ENCODE peak calls at places on chromosomes 13 and 19, in ten cellular contexts. One of them, this sample, is unnamed.
A peak's percentile ranks its signal among the peaks of the same experiment; 100 is the strongest.

GRCh38 chr13:31114641-31115040 is 47.1 kb downstream of the HSPH1 start:
- DNase-seq in tibial nerve: no peak
- DNase-seq in fibroblast of the aortic adventitia: no peak
- DNase-seq in mucosa of descending colon: no peak
- DNase-seq in body of pancreas: no peak
- DNase-seq in heart right ventricle: no peak
- DNase-seq in foreskin fibroblast: no peak
- DNase-seq in cardiac fibroblast: no peak
- DNase-seq in fibroblast of villous mesenchyme: no peak
- DNase-seq in upper lobe of right lung: no peak
- DNase-seq in this sample: no peak

GRCh38 chr19:4909172-4909896 is at the start of gene UHRF1:
- DNase-seq in tibial nerve: no peak
- DNase-seq in fibroblast of the aortic adventitia: no peak
- DNase-seq in mucosa of descending colon: peak; percentile 34
- DNase-seq in body of pancreas: no peak
- DNase-seq in heart right ventricle: no peak
- DNase-seq in foreskin fibroblast: peak; percentile 44
- DNase-seq in cardiac fibroblast: peak; percentile 35
- DNase-seq in fibroblast of villous mesenchyme: peak; percentile 12
- DNase-seq in upper lobe of right lung: no peak
- DNase-seq in this sample: peak; percentile 85

GRCh38 chr13:71864094-71864980 is 2.7 kb downstream of the DACH1 start:
- DNase-seq in tibial nerve: peak; percentile 11
- DNase-seq in fibroblast of the aortic adventitia: no peak
- DNase-seq in mucosa of descending colon: peak; percentile 87
- DNase-seq in body of pancreas: peak; percentile 64
- DNase-seq in heart right ventricle: peak; percentile 65
- DNase-seq in foreskin fibroblast: no peak
- DNase-seq in cardiac fibroblast: peak; percentile 14
- DNase-seq in fibroblast of villous mesenchyme: peak; percentile 49
- DNase-seq in upper lobe of right lung: peak; percentile 69
- DNase-seq in this sample: no peak

GRCh38 chr19:36460046-36460445 is 29.3 kb downstream of the ZNF566 start:
- DNase-seq in tibial nerve: no peak
- DNase-seq in fibroblast of the aortic adventitia: peak; percentile 11
- DNase-seq in mucosa of descending colon: no peak
- DNase-seq in body of pancreas: no peak
- DNase-seq in heart right ventricle: no peak
- DNase-seq in foreskin fibroblast: no peak
- DNase-seq in cardiac fibroblast: peak; percentile 37
- DNase-seq in fibroblast of villous mesenchyme: peak; percentile 3
- DNase-seq in upper lobe of right lung: no peak
- DNase-seq in this sample: no peak

GRCh38 chr19:40674291-40674690 is 16.2 kb downstream of the NUMBL start:
- DNase-seq in tibial nerve: no peak
- DNase-seq in fibroblast of the aortic adventitia: peak; percentile 31
- DNase-seq in mucosa of descending colon: no peak
- DNase-seq in body of pancreas: no peak
- DNase-seq in heart right ventricle: no peak
- DNase-seq in foreskin fibroblast: peak; percentile 40
- DNase-seq in cardiac fibroblast: no peak
- DNase-seq in fibroblast of villous mesenchyme: no peak
- DNase-seq in upper lobe of right lung: no peak
- DNase-seq in this sample: no peak

GRCh38 chr19:46697142-46697960 is 19.6 kb downstream of the PRKD2 start:
- DNase-seq in tibial nerve: peak; percentile 79
- DNase-seq in fibroblast of the aortic adventitia: peak; percentile 51
- DNase-seq in mucosa of descending colon: peak; percentile 97
- DNase-seq in body of pancreas: peak; percentile 91
- DNase-seq in heart right ventricle: peak; percentile 87
- DNase-seq in foreskin fibroblast: peak; percentile 94
- DNase-seq in cardiac fibroblast: peak; percentile 67
- DNase-seq in fibroblast of villous mesenchyme: peak; percentile 87
- DNase-seq in upper lobe of right lung: peak; percentile 97
- DNase-seq in this sample: no peak

GRCh38 chr13:79451500-79451962 is 29.4 kb upstream of the NDFIP2 start:
- DNase-seq in tibial nerve: no peak
- DNase-seq in fibroblast of the aortic adventitia: peak; percentile 77
- DNase-seq in mucosa of descending colon: peak; percentile 31
- DNase-seq in body of pancreas: peak; percentile 25
- DNase-seq in heart right ventricle: no peak
- DNase-seq in foreskin fibroblast: peak; percentile 97
- DNase-seq in cardiac fibroblast: peak; percentile 94
- DNase-seq in fibroblast of villous mesenchyme: peak; percentile 73
- DNase-seq in upper lobe of right lung: no peak
- DNase-seq in this sample: peak; percentile 84

GRCh38 chr13:113122571-113123225 is at the start of gene F10:
- DNase-seq in tibial nerve: peak; percentile 61
- DNase-seq in fibroblast of the aortic adventitia: peak; percentile 74
- DNase-seq in mucosa of descending colon: peak; percentile 84
- DNase-seq in body of pancreas: peak; percentile 75
- DNase-seq in heart right ventricle: peak; percentile 62
- DNase-seq in foreskin fibroblast: peak; percentile 95
- DNase-seq in cardiac fibroblast: peak; percentile 65
- DNase-seq in fibroblast of villous mesenchyme: peak; percentile 82
- DNase-seq in upper lobe of right lung: peak; percentile 68
- DNase-seq in this sample: no peak

GRCh38 chr19:35318679-35319448 is 10.1 kb upstream of the CD22 start:
- DNase-seq in tibial nerve: peak; percentile 33
- DNase-seq in fibroblast of the aortic adventitia: peak; percentile 55
- DNase-seq in mucosa of descending colon: no peak
- DNase-seq in body of pancreas: peak; percentile 71
- DNase-seq in heart right ventricle: peak; percentile 37
- DNase-seq in foreskin fibroblast: peak; percentile 90
- DNase-seq in cardiac fibroblast: peak; percentile 84
- DNase-seq in fibroblast of villous mesenchyme: peak; percentile 46
- DNase-seq in upper lobe of right lung: peak; percentile 84
- DNase-seq in this sample: no peak

GRCh38 chr19:6528544-6529121 is 2.2 kb upstream of the TNFSF9 start:
- DNase-seq in tibial nerve: peak; percentile 44
- DNase-seq in fibroblast of the aortic adventitia: peak; percentile 46
- DNase-seq in mucosa of descending colon: peak; percentile 48
- DNase-seq in body of pancreas: peak; percentile 48
- DNase-seq in heart right ventricle: peak; percentile 67
- DNase-seq in foreskin fibroblast: no peak
- DNase-seq in cardiac fibroblast: peak; percentile 16
- DNase-seq in fibroblast of villous mesenchyme: no peak
- DNase-seq in upper lobe of right lung: no peak
- DNase-seq in this sample: peak; percentile 78

GRCh38 chr19:3959766-3960131 is 11.2 kb downstream of the DAPK3 start:
- DNase-seq in tibial nerve: no peak
- DNase-seq in fibroblast of the aortic adventitia: no peak
- DNase-seq in mucosa of descending colon: no peak
- DNase-seq in body of pancreas: no peak
- DNase-seq in heart right ventricle: no peak
- DNase-seq in foreskin fibroblast: no peak
- DNase-seq in cardiac fibroblast: no peak
- DNase-seq in fibroblast of villous mesenchyme: no peak
- DNase-seq in upper lobe of right lung: no peak
- DNase-seq in this sample: no peak

GRCh38 chr13:30796833-30797601 is 61.7 kb downstream of the ALOX5AP start:
- DNase-seq in tibial nerve: no peak
- DNase-seq in fibroblast of the aortic adventitia: peak; percentile 33
- DNase-seq in mucosa of descending colon: no peak
- DNase-seq in body of pancreas: no peak
- DNase-seq in heart right ventricle: no peak
- DNase-seq in foreskin fibroblast: no peak
- DNase-seq in cardiac fibroblast: peak; percentile 25
- DNase-seq in fibroblast of villous mesenchyme: no peak
- DNase-seq in upper lobe of right lung: no peak
- DNase-seq in this sample: peak; percentile 49

GRCh38 chr13:21625366-21625765 is 21.4 kb upstream of the MICU2 start:
- DNase-seq in tibial nerve: no peak
- DNase-seq in fibroblast of the aortic adventitia: peak; percentile 50
- DNase-seq in mucosa of descending colon: no peak
- DNase-seq in body of pancreas: peak; percentile 26
- DNase-seq in heart right ventricle: no peak
- DNase-seq in foreskin fibroblast: peak; percentile 23
- DNase-seq in cardiac fibroblast: peak; percentile 63
- DNase-seq in fibroblast of villous mesenchyme: peak; percentile 42
- DNase-seq in upper lobe of right lung: no peak
- DNase-seq in this sample: peak; percentile 67

DNA sequence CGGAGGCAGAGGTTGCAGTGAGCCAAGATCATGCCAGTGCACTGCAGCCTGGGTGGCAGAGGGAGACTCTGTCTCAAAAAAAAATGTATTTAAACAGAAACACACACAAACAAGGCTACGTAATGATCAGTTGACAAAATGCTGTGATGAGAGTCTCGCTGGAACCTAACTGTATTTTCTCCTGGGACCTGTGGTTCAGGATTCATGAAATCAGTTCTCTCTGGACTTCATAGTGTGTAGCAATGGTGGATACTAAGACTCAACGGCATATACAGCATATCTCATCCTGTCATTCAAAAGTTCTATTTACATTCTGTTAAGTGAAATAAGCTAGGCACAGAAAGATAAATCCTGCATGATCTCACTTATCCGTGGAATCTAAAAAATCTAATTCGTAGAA is 37.4 kb downstream of the CYP4F2 start:
- DNase-seq in tibial nerve: no peak
- DNase-seq in fibroblast of the aortic adventitia: no peak
- DNase-seq in mucosa of descending colon: no peak
- DNase-seq in body of pancreas: no peak
- DNase-seq in heart right ventricle: no peak
- DNase-seq in foreskin fibroblast: no peak
- DNase-seq in cardiac fibroblast: no peak
- DNase-seq in fibroblast of villous mesenchyme: no peak
- DNase-seq in upper lobe of right lung: no peak
- DNase-seq in this sample: no peak
- H3K4me3 ChIP-seq in tibial nerve: no peak overlapping the region
- H3K4me3 ChIP-seq in fibroblast of the aortic adventitia: no peak overlapping the region
- H3K4me3 ChIP-seq in mucosa of descending colon: no peak overlapping the region
- H3K4me3 ChIP-seq in body of pancreas: no peak overlapping the region
- H3K4me3 ChIP-seq in heart right ventricle: no peak overlapping the region
- H3K4me3 ChIP-seq in foreskin fibroblast: no peak overlapping the region
- H3K4me3 ChIP-seq in cardiac fibroblast: no peak overlapping the region
- H3K4me3 ChIP-seq in fibroblast of villous mesenchyme: no peak overlapping the region
- H3K4me3 ChIP-seq in upper lobe of right lung: no peak overlapping the region
- H3K4me3 ChIP-seq in this sample: no peak overlapping the region

GRCh38 chr13:48591889-48592725 is 59.2 kb upstream of the RCBTB2 start:
- DNase-seq in tibial nerve: no peak
- DNase-seq in fibroblast of the aortic adventitia: no peak
- DNase-seq in mucosa of descending colon: no peak
- DNase-seq in body of pancreas: no peak
- DNase-seq in heart right ventricle: no peak
- DNase-seq in foreskin fibroblast: no peak
- DNase-seq in cardiac fibroblast: no peak
- DNase-seq in fibroblast of villous mesenchyme: no peak
- DNase-seq in upper lobe of right lung: no peak
- DNase-seq in this sample: no peak
- TF ChIP-seq CTCF in tibial nerve: no peak
- TF ChIP-seq CTCF in fibroblast of the aortic adventitia: no peak
- TF ChIP-seq CTCF in mucosa of descending colon: no peak
- TF ChIP-seq CTCF in body of pancreas: no peak
- TF ChIP-seq CTCF in heart right ventricle: no peak
- TF ChIP-seq CTCF in foreskin fibroblast: no peak
- TF ChIP-seq CTCF in cardiac fibroblast: no peak
- TF ChIP-seq CTCF in fibroblast of villous mesenchyme: no peak
- TF ChIP-seq CTCF in upper lobe of right lung: no peak
- TF ChIP-seq CTCF in this sample: no peak

GRCh38 chr19:18160792-18161690 is 8.1 kb downstream of the PIK3R2 start:
- DNase-seq in tibial nerve: peak; percentile 51
- DNase-seq in fibroblast of the aortic adventitia: peak; percentile 43
- DNase-seq in mucosa of descending colon: peak; percentile 90
- DNase-seq in body of pancreas: peak; percentile 68
- DNase-seq in heart right ventricle: peak; percentile 84
- DNase-seq in foreskin fibroblast: peak; percentile 84
- DNase-seq in cardiac fibroblast: peak; percentile 48
- DNase-seq in fibroblast of villous mesenchyme: peak; percentile 63
- DNase-seq in upper lobe of right lung: peak; percentile 89
- DNase-seq in this sample: peak; percentile 85

GRCh38 chr19:18164072-18164471 is 9.5 kb upstream of the IFI30 start:
- DNase-seq in tibial nerve: no peak
- DNase-seq in fibroblast of the aortic adventitia: no peak
- DNase-seq in mucosa of descending colon: no peak
- DNase-seq in body of pancreas: no peak
- DNase-seq in heart right ventricle: no peak
- DNase-seq in foreskin fibroblast: no peak
- DNase-seq in cardiac fibroblast: no peak
- DNase-seq in fibroblast of villous mesenchyme: no peak
- DNase-seq in upper lobe of right lung: no peak
- DNase-seq in this sample: no peak

GRCh38 chr19:18160441-18160791 is 7.5 kb downstream of the PIK3R2 start:
- DNase-seq in tibial nerve: no peak
- DNase-seq in fibroblast of the aortic adventitia: no peak
- DNase-seq in mucosa of descending colon: no peak
- DNase-seq in body of pancreas: no peak
- DNase-seq in heart right ventricle: no peak
- DNase-seq in foreskin fibroblast: peak; percentile 41
- DNase-seq in cardiac fibroblast: no peak
- DNase-seq in fibroblast of villous mesenchyme: no peak
- DNase-seq in upper lobe of right lung: no peak
- DNase-seq in this sample: no peak

GRCh38 chr19:18159810-18160209 is 6.8 kb downstream of the PIK3R2 start:
- DNase-seq in tibial nerve: no peak
- DNase-seq in fibroblast of the aortic adventitia: no peak
- DNase-seq in mucosa of descending colon: no peak
- DNase-seq in body of pancreas: no peak
- DNase-seq in heart right ventricle: no peak
- DNase-seq in foreskin fibroblast: no peak
- DNase-seq in cardiac fibroblast: no peak
- DNase-seq in fibroblast of villous mesenchyme: no peak
- DNase-seq in upper lobe of right lung: no peak
- DNase-seq in this sample: no peak

DNA sequence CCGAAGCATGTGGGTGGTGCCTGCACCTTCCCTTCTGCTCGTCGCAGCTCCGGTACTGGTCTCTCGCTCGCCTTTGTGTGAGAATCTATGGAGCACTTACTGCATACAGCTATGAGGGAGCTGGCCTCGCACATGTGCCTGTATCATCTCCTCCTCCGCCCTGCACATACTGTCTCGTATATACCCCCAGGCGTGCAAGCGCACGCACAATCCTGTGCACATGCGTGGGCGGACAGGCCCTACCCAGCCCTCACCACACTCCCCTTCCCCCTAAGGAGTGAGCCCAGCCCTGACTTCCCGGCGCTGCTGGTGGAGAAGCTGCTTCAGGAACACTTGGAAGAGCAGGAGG is 8.7 kb downstream of the PIK3R2 start:
- DNase-seq in tibial nerve: no peak
- DNase-seq in fibroblast of the aortic adventitia: no peak
- DNase-seq in mucosa of descending colon: no peak
- DNase-seq in body of pancreas: no peak
- DNase-seq in heart right ventricle: no peak
- DNase-seq in foreskin fibroblast: no peak
- DNase-seq in cardiac fibroblast: no peak
- DNase-seq in fibroblast of villous mesenchyme: no peak
- DNase-seq in upper lobe of right lung: no peak
- DNase-seq in this sample: no peak
- H3K4me3 ChIP-seq in tibial nerve: peak overlapping the region; percentile 16
- H3K4me3 ChIP-seq in fibroblast of the aortic adventitia: peak overlapping the region; percentile 49
- H3K4me3 ChIP-seq in mucosa of descending colon: no peak overlapping the region
- H3K4me3 ChIP-seq in body of pancreas: no peak overlapping the region
- H3K4me3 ChIP-seq in heart right ventricle: peak overlapping the region; percentile 52
- H3K4me3 ChIP-seq in foreskin fibroblast: peak overlapping the region; percentile 33
- H3K4me3 ChIP-seq in cardiac fibroblast: peak overlapping the region; percentile 17
- H3K4me3 ChIP-seq in fibroblast of villous mesenchyme: peak overlapping the region; percentile 21
- H3K4me3 ChIP-seq in upper lobe of right lung: no peak overlapping the region
- H3K4me3 ChIP-seq in this sample: no peak overlapping the region

GRCh38 chr19:633068-633785 is at the start of gene POLRMT:
- DNase-seq in tibial nerve: peak; percentile 98
- DNase-seq in fibroblast of the aortic adventitia: peak; percentile 99
- DNase-seq in mucosa of descending colon: peak; percentile 97
- DNase-seq in body of pancreas: peak; percentile 99
- DNase-seq in heart right ventricle: peak; percentile 98
- DNase-seq in foreskin fibroblast: peak; percentile 100
- DNase-seq in cardiac fibroblast: peak; percentile 99
- DNase-seq in fibroblast of villous mesenchyme: peak; percentile 98
- DNase-seq in upper lobe of right lung: peak; percentile 98
- DNase-seq in this sample: peak; percentile 99
- TF ChIP-seq CTCF in tibial nerve: no peak
- TF ChIP-seq CTCF in fibroblast of the aortic adventitia: no peak
- TF ChIP-seq CTCF in mucosa of descending colon: no peak
- TF ChIP-seq CTCF in body of pancreas: peak; percentile 37
- TF ChIP-seq CTCF in heart right ventricle: peak; percentile 34
- TF ChIP-seq CTCF in foreskin fibroblast: no peak
- TF ChIP-seq CTCF in cardiac fibroblast: no peak
- TF ChIP-seq CTCF in fibroblast of villous mesenchyme: no peak
- TF ChIP-seq CTCF in upper lobe of right lung: no peak
- TF ChIP-seq CTCF in this sample: no peak